ENCODE peak calls at places on chromosomes 12 and 14, in five cellular contexts. J is GM12892, T is H1, D is HepG2, B is K562. H is an unnamed sample.

GRCh38 chr14:35395283-35395682 is 9.3 kb downstream of the NFKBIA start:
- DNase-seq in T (no peak), J (no peak), B (no peak), D (no peak), H (no peak)

GRCh38 chr12:130993759-130994670 is 40.3 kb downstream of the ADGRD1 start:
- DNase-seq in D (no peak), J (no peak), B (peak; percentile 28), T (no peak), H (no peak)

GRCh38 chr14:29584992-29585391 is 342.7 kb downstream of the PRKD1 start:
- DNase-seq in B (no peak), T (no peak), D (peak; percentile 32), J (no peak), H (no peak)

GRCh38 chr12:2451025-2451424 is 343.7 kb upstream of the FKBP4 start:
- DNase-seq in J (no peak), B (no peak), D (no peak), T (no peak), H (no peak)

GRCh38 chr12:78406213-78406612 is 458.4 kb upstream of the SYT1 start:
- DNase-seq in B (no peak), J (no peak), D (no peak), T (no peak), H (no peak)

GRCh38 chr14:52063107-52063506 is 5.8 kb downstream of the NID2 start:
- DNase-seq in D (no peak), J (no peak), T (no peak), B (no peak), H (no peak)

GRCh38 chr14:95070748-95071435 is 86.4 kb downstream of the DICER1 start:
- DNase-seq in D (no peak), T (no peak), B (no peak), J (no peak), H (no peak)

GRCh38 chr12:98745578-98746391 is 100.7 kb downstream of the APAF1 start:
- DNase-seq in B (no peak), D (no peak), J (no peak), T (no peak), H (peak; percentile 22)

GRCh38 chr12:18145924-18146323 is 55.9 kb upstream of the RERGL start:
- DNase-seq in T (no peak), B (no peak), D (no peak), J (no peak), H (no peak)

GRCh38 chr14:76539130-76539529 is 163.2 kb downstream of the ESRRB start:
- DNase-seq in D (no peak), B (no peak), T (no peak), J (no peak), H (no peak)

GRCh38 chr14:93980464-93981201 is 4.3 kb upstream of the ASB2 start:
- DNase-seq in B (no peak), T (no peak), J (no peak), D (no peak), H (no peak)

GRCh38 chr14:103736546-103737431 is 21.2 kb downstream of the ZFYVE21 start:
- DNase-seq in D (no peak), B (no peak), T (no peak), J (no peak), H (no peak)
- TF ChIP-seq TAF1 in D (no peak), B (no peak), T (no peak), J (no peak), H (no peak)

DNA sequence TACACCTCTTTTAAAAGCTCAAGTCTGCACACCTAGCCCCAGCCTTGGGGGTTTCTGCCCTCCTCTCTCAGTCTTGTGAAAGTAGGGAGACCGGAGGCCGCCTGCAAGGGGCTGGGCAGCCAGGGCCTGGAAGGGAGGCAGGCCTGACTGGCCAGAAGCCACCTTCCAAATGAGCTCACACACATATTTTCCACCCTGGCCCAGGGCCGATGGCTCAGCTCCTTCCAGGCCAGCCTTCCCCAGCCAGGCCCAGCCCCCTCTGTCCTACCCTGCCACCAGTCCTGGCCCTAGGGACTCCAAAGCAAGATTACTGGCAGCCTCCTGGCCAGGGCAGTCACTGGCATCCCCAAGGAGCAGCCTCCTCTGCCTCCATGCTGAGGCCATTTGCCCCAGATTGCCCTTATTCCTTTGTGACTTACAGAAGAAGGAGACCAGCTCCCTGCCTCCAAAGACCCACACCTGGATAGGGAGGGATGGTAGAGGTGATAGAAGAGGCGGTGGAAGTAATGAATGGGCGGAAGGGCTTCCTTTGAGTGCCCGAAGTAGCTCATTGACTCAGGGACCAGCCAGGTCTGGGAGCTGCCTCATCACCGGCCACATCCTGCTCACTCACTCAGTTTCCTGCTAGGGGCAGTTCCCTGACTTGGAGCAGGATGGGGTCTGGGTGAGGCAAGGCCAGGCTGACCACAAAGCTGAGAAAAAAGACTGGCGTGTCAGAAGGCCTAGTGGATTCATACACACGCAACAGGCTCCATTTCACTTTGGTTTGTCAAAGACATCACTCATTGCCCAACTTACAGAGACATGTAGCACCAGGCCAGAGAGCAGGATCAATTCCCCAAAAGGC is 14.8 kb downstream of the MMP14 start:
- DNase-seq in B (no peak), T (no peak), D (no peak), J (no peak), H (no peak)
- TF ChIP-seq POLR2A in B (no peak), T (no peak), D (no peak), J (no peak), H (no peak)

GRCh38 chr12:83827193-83827592 is 1085.4 kb downstream of the SLC6A15 start:
- DNase-seq in B (no peak), D (no peak), T (no peak), J (no peak), H (no peak)
- TF ChIP-seq TAF1 in B (no peak), D (no peak), T (no peak), J (no peak), H (no peak)

DNA sequence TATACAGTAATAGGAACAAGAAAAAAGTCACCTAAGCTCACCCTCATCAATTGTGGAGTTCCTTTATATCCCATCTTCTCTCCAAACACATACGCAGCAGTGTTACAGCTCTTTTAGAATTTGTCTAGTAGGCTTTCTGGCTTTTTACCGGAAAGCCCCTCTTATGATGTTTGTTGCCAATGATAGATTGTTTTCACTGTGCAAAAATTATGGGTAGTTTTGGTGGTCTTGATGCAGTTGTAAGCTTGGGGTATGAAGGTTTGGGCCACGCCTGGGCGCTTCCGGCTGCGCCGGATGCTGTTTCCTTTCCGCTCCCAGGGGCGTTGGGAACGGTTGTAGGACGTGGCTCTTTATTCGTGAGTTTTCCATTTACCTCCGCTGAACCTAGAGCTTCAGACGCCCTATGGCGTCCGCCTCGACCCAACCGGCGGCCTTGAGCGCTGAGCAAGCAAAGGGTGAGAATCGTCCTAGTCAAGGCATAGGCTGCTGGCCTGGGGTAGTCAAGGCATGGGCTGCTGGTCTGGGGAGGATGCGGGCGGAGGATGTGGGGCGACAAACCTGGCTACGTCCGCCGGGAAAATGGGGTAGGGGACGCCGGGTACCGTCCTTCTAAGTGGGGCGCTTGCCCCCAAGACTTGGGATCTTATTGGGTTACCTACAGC is at the start of the genes C12orf57 and RNU7-1:
- DNase-seq in J (no peak), T (no peak), D (peak; percentile 94), B (peak; percentile 94), H (peak; percentile 65)
- TF ChIP-seq POLR2A in J (peak; percentile 99), T (peak; percentile 100), D (peak; percentile 100), B (peak; percentile 100), H (peak; percentile 98)

GRCh38 chr14:60757617-60758016 is 23.1 kb downstream of the MNAT1 start:
- DNase-seq in B (no peak), J (no peak), D (no peak), T (no peak), H (no peak)
- TF ChIP-seq TAF1 in B (no peak), J (no peak), D (no peak), T (no peak), H (no peak)

H was measured in GM12891.